ENCODE peak calls at places on chromosomes 4 and X, in seven cellular contexts. F is NCI-H1092, B is substantia nigra, L is NCI-H460, K is HFF-Myc, S is iPS-NIHi11, P is NCI-H2029 treated with DMSO at 0.1 percent for 48 hours. O is an unnamed sample.

GRCh38 chr4:42302348-42302747 is 94.9 kb upstream of the SHISA3 start:
- DNase-seq in K (no peak), B (peak), F (peak), P (no peak), S (peak), L (peak), O (no peak)

GRCh38 chr4:81454498-81454897 is 17.2 kb downstream of the RASGEF1B start:
- DNase-seq in L (no peak), B (no peak), K (no peak), S (no peak), F (no peak), P (no peak), O (no peak)

GRCh38 chr4:119025916-119026661 is 109.5 kb upstream of the MYOZ2 start:
- DNase-seq in K (no peak), S (no peak), F (no peak), B (no peak), L (peak), P (no peak), O (no peak)

GRCh38 chr4:38313999-38314561 is 349.9 kb upstream of the KLF3 start:
- DNase-seq in P (no peak), K (peak), B (no peak), S (no peak), F (no peak), L (no peak), O (no peak)

GRCh38 chrX:123834116-123834515 is 25.7 kb upstream of the XIAP start:
- DNase-seq in F (no peak), K (no peak), B (no peak), P (no peak), S (no peak), L (no peak), O (no peak)

GRCh38 chr4:137283737-137284136 is 248.6 kb downstream of the PCDH18 start:
- DNase-seq in S (peak), F (no peak), L (no peak), K (no peak), B (no peak), P (no peak), O (no peak)

GRCh38 chrX:119895843-119896326 is at the start of gene AKAP14:
- DNase-seq in K (no peak), P (no peak), B (no peak), L (no peak), S (peak), F (no peak), O (no peak)

GRCh38 chrX:68631331-68631730 is 16.1 kb upstream of the STARD8 start:
- DNase-seq in B (no peak), S (no peak), P (no peak), F (no peak), K (no peak), L (no peak), O (no peak)

GRCh38 chrX:20057479-20057878 is 59.2 kb downstream of the MAP7D2 start:
- DNase-seq in B (no peak), K (no peak), S (no peak), P (no peak), L (no peak), F (no peak), O (no peak)